ENCODE peak calls at places on chromosomes 12 and 14, in seven cellular contexts. N is cardiac muscle cell; F is activated CD4-positive, alpha-beta memory T cell treated with anti-CD3 and anti-CD28 coated beads, Interleukin-2, amount 10 ng/mL, durations not matched to agents 7 days and 5 days; J is T-cell; E is HTR-8/SVneo; L is NCI-H2107; X is GM10248. P is an unnamed sample.
A peak's percentile ranks its signal among the peaks of the same experiment; 100 is the strongest.

GRCh38 chr12:126114420-126114819 is 1049.2 kb downstream of the AACS start:
- DNase-seq in N (no peak), F (no peak), J (no peak), E (no peak), L (no peak), X (no peak), P (no peak)

GRCh38 chr12:116892318-116892717 is 11.1 kb upstream of the HRK start:
- DNase-seq in N (no peak), F (no peak), J (no peak), E (no peak), L (no peak), X (no peak), P (no peak)

GRCh38 chr12:119082496-119082895 is 96.2 kb upstream of the HSPB8 start:
- DNase-seq in N (no peak), F (no peak), J (no peak), E (no peak), L (no peak), X (no peak), P (no peak)

GRCh38 chr12:46473634-46474201 is 101.1 kb upstream of the SLC38A2 start:
- DNase-seq in N (peak; percentile 96), F (no peak), J (no peak), E (peak; percentile 48), L (no peak), X (peak; percentile 48), P (no peak)

GRCh38 chr14:72701610-72702009 is 192.3 kb downstream of the DPF3 start:
- DNase-seq in N (peak; percentile 6), F (no peak), J (no peak), E (no peak), L (no peak), X (no peak), P (no peak)

GRCh38 chr12:4997939-4998338 is 45.7 kb upstream of the KCNA5 start:
- DNase-seq in N (peak; percentile 72), F (no peak), J (no peak), E (peak; percentile 26), L (no peak), X (no peak), P (no peak)

GRCh38 chr12:106901276-106901675 is 54.4 kb upstream of the TMEM263 start:
- DNase-seq in N (no peak), F (no peak), J (no peak), E (no peak), L (no peak), X (no peak), P (no peak)

GRCh38 chr12:117188961-117189724 is 1.1 kb downstream of the FBXO21 start:
- DNase-seq in N (peak; percentile 65), F (no peak), J (no peak), E (no peak), L (no peak), X (no peak), P (no peak)

GRCh38 chr14:24425704-24426103 is 3.8 kb downstream of the CBLN3 start:
- DNase-seq in N (peak; percentile 91), F (no peak), J (no peak), E (no peak), L (no peak), X (no peak), P (no peak)

GRCh38 chr14:94056579-94057308 is 24.3 kb downstream of the DDX24 start:
- DNase-seq in N (peak; percentile 64), F (peak; percentile 56), J (no peak), E (no peak), L (no peak), X (no peak), P (peak; percentile 69)

GRCh38 chr12:127120851-127121250 is 1146.1 kb upstream of the TMEM132C start:
- DNase-seq in N (no peak), F (no peak), J (no peak), E (no peak), L (no peak), X (no peak), P (no peak)

GRCh38 chr12:108935165-108935564 is 55.3 kb downstream of the DAO start:
- DNase-seq in N (no peak), F (no peak), J (no peak), E (no peak), L (no peak), X (no peak), P (no peak)

GRCh38 chr12:12661086-12661485 is 34.9 kb downstream of the GPR19 start:
- DNase-seq in N (peak; percentile 87), F (no peak), J (no peak), E (peak; percentile 14), L (no peak), X (no peak), P (no peak)

GRCh38 chr14:104112609-104113571 is 25.5 kb upstream of the KIF26A start:
- DNase-seq in N (no peak), F (no peak), J (no peak), E (no peak), L (no peak), X (no peak), P (no peak)

GRCh38 chr12:30016656-30017055 is 232.9 kb upstream of the TMTC1 start:
- DNase-seq in N (no peak), F (no peak), J (no peak), E (no peak), L (no peak), X (no peak), P (no peak)

GRCh38 chr12:96501908-96502307 is 12.5 kb downstream of the CFAP54 start:
- DNase-seq in N (no peak), F (no peak), J (no peak), E (no peak), L (no peak), X (no peak), P (no peak)

P was measured in vagina.